ENCODE peak calls at places on chromosomes 11 and 22, in nine cellular contexts. L, T, D, F, H, A, J, E and K are unnamed samples.

GRCh38 chr11:4186464-4187054 is 92.0 kb downstream of the RRM1 start:
- DNase-seq in D (no peak), E (no peak), A (no peak), J (no peak), T (no peak), L (no peak), F (no peak), H (no peak), K (no peak)

GRCh38 chr22:30572840-30573593 is 1.4 kb downstream of the GAL3ST1 start:
- DNase-seq in A (no peak), D (no peak), L (no peak), T (no peak), F (no peak), H (no peak), E (no peak), J (peak; percentile 47), K (no peak)

GRCh38 chr22:22449819-22450218 is 58.7 kb downstream of the ZNF280B start:
- DNase-seq in D (no peak), E (no peak), F (no peak), L (no peak), H (no peak), A (no peak), T (no peak), J (no peak), K (no peak)

GRCh38 chr11:120880791-120881190 is 143.1 kb upstream of the TBCEL start:
- DNase-seq in A (no peak), E (no peak), T (no peak), F (no peak), L (no peak), D (no peak), J (no peak), H (no peak), K (no peak)

GRCh38 chr22:39240841-39241631 is 3.7 kb downstream of the PDGFB start:
- DNase-seq in H (peak; percentile 33), D (no peak), J (no peak), F (no peak), L (no peak), E (no peak), A (peak; percentile 49), T (no peak), K (peak; percentile 61)

GRCh38 chr11:64863381-64864060 is 14.9 kb downstream of the EHD1 start:
- DNase-seq in L (no peak), D (no peak), J (no peak), T (no peak), H (peak; percentile 37), F (no peak), E (peak; percentile 88), A (no peak), K (no peak)

GRCh38 chr11:72684236-72684912 is 10.2 kb upstream of the PDE2A start:
- DNase-seq in L (no peak), H (peak; percentile 90), D (no peak), T (peak; percentile 74), A (peak; percentile 82), F (no peak), E (peak; percentile 76), J (no peak), K (no peak)

GRCh38 chr11:125081098-125081798 is 18.1 kb downstream of the SLC37A2 start:
- DNase-seq in A (no peak), F (no peak), T (no peak), L (no peak), D (no peak), E (no peak), J (no peak), H (no peak), K (no peak)

GRCh38 chr11:126415669-126416420 is 60.4 kb downstream of the ST3GAL4 start:
- DNase-seq in D (no peak), E (no peak), L (no peak), F (no peak), A (no peak), J (peak; percentile 24), T (no peak), H (no peak), K (no peak)

GRCh38 chr11:118975771-118976709 is 4.5 kb downstream of the FOXR1 start:
- DNase-seq in D (no peak), F (no peak), H (no peak), J (no peak), L (peak; percentile 13), T (no peak), E (no peak), A (peak; percentile 19), K (no peak)

GRCh38 chr11:26841818-26842457 is 120.1 kb upstream of the SLC5A12 start:
- DNase-seq in J (no peak), H (no peak), L (no peak), A (no peak), D (no peak), F (no peak), T (no peak), E (no peak), K (no peak)

GRCh38 chr11:108223449-108224149 is 732 bp downstream of the ATM start:
- DNase-seq in J (no peak), E (no peak), H (no peak), A (no peak), D (no peak), L (no peak), T (no peak), F (no peak), K (no peak)

GRCh38 chr11:23311986-23312940 is 452.0 kb upstream of the CCDC179 start:
- DNase-seq in H (peak; percentile 24), A (peak; percentile 81), F (no peak), L (peak; percentile 18), D (no peak), E (no peak), J (no peak), T (no peak), K (no peak)

GRCh38 chr11:69911310-69912160 is 92.3 kb upstream of the FGF3 start:
- DNase-seq in L (no peak), E (peak; percentile 64), H (no peak), A (no peak), J (no peak), D (no peak), T (peak; percentile 57), F (no peak), K (no peak)

GRCh38 chr11:62337682-62338181 is 484 bp downstream of the ASRGL1 start:
- DNase-seq in A (peak; percentile 59), J (peak; percentile 18), T (peak; percentile 61), H (peak; percentile 42), D (peak; percentile 43), F (no peak), L (peak; percentile 53), E (no peak), K (peak; percentile 5)

GRCh38 chr11:96213500-96213899 is 129.5 kb downstream of the MAML2 start:
- DNase-seq in D (no peak), L (no peak), A (peak; percentile 69), T (no peak), F (no peak), H (no peak), J (no peak), E (no peak), K (no peak)

GRCh38 chr11:2433106-2433925 is 11.0 kb downstream of the TRPM5 start:
- DNase-seq in H (no peak), J (no peak), A (no peak), D (no peak), T (no peak), E (no peak), L (no peak), F (no peak), K (no peak)

GRCh38 chr11:106840993-106841392 is 177.3 kb downstream of the GUCY1A2 start:
- DNase-seq in A (no peak), J (no peak), F (no peak), D (no peak), H (no peak), L (no peak), T (no peak), E (no peak), K (no peak)

GRCh38 chr22:20531404-20532181 is 24.2 kb downstream of the MED15 start:
- DNase-seq in F (no peak), D (no peak), H (peak; percentile 79), J (no peak), E (peak; percentile 88), L (no peak), T (peak; percentile 73), A (peak; percentile 91), K (peak; percentile 66)

GRCh38 chr11:73072935-73073481 is 69.1 kb downstream of the FCHSD2 start:
- DNase-seq in T (no peak), L (no peak), H (no peak), F (no peak), E (no peak), D (peak; percentile 12), A (peak; percentile 81), J (no peak), K (peak; percentile 47)